ENCODE peak calls at places on chromosome 4, in four cellular contexts. Z, D, L and C are unnamed samples.

GRCh38 chr4:11408569-11408968 is 20.1 kb downstream of the HS3ST1 start:
- DNase-seq in L (no peak), Z (no peak), D (no peak), C (no peak)

GRCh38 chr4:136395212-136395722 is 1137.0 kb downstream of the PCDH18 start:
- DNase-seq in D (no peak), L (no peak), Z (no peak), C (no peak)

GRCh38 chr4:8274772-8275241 is 5.3 kb downstream of the HTRA3 start:
- DNase-seq in Z (peak), D (peak), L (no peak), C (peak)

GRCh38 chr4:130468340-130468739 is 1372.4 kb downstream of the C4orf33 start:
- DNase-seq in L (no peak), D (no peak), Z (no peak), C (no peak)

GRCh38 chr4:187603093-187603395 is 392.5 kb upstream of the ZFP42 start:
- DNase-seq in L (no peak), D (peak), Z (peak), C (peak)

GRCh38 chr4:139764686-139765085 is 99.1 kb downstream of the MGST2 start:
- DNase-seq in D (no peak), Z (no peak), L (no peak), C (no peak)

GRCh38 chr4:106140601-106141000 is 175.4 kb downstream of the TBCK start:
- DNase-seq in Z (no peak), D (no peak), L (no peak), C (no peak)

GRCh38 chr4:123120473-123120872 is 198.1 kb upstream of the NUDT6 start:
- DNase-seq in Z (peak), D (peak), L (peak), C (peak)

GRCh38 chr4:7857238-7857701 is 82.4 kb downstream of the AFAP1 start:
- DNase-seq in L (no peak), D (peak), Z (no peak), C (peak)

GRCh38 chr4:85728471-85728870 is 253.5 kb downstream of the ARHGAP24 start:
- DNase-seq in L (no peak), D (no peak), Z (no peak), C (no peak)

GRCh38 chr4:83083925-83084475 is 30.5 kb downstream of the PLAC8 start:
- DNase-seq in L (no peak), D (no peak), Z (no peak), C (no peak)

GRCh38 chr4:159191989-159192388 is 89.1 kb downstream of the RAPGEF2 start:
- DNase-seq in L (no peak), Z (peak), D (peak), C (peak)

GRCh38 chr4:83581411-83582288 is 45.7 kb downstream of the GPAT3 start:
- DNase-seq in L (no peak), Z (no peak), D (no peak), C (no peak)

GRCh38 chr4:17024430-17024829 is 126.0 kb upstream of the LDB2 start:
- DNase-seq in L (no peak), Z (no peak), D (no peak), C (peak)

GRCh38 chr4:102707150-102707549 is 53.6 kb downstream of the MANBA start:
- DNase-seq in D (no peak), Z (no peak), L (no peak), C (no peak)

GRCh38 chr4:142846105-142846728 is at the start of gene INPP4B:
- DNase-seq in L (no peak), Z (peak), D (peak), C (peak)

GRCh38 chr4:17578482-17578891 is 1.5 kb downstream of the LAP3 start:
- DNase-seq in Z (peak), D (no peak), L (no peak), C (peak)

GRCh38 chr4:40177591-40177990 is 19.2 kb upstream of the RHOH start:
- DNase-seq in Z (no peak), L (no peak), D (no peak), C (no peak)

GRCh38 chr4:152771736-152772533 is 7.6 kb downstream of the TIGD4 start:
- DNase-seq in L (no peak), Z (no peak), D (no peak), C (no peak)

GRCh38 chr4:74692973-74693372 is 101.3 kb downstream of the BTC start:
- DNase-seq in D (no peak), L (no peak), Z (no peak), C (no peak)

GRCh38 chr4:122065149-122065548 is 87.0 kb upstream of the BLTP1 start:
- DNase-seq in Z (no peak), L (no peak), D (no peak), C (no peak)

GRCh38 chr4:112185740-112186670 is 40.8 kb downstream of the FAM241A start:
- DNase-seq in Z (no peak), L (no peak), D (no peak), C (no peak)